ENCODE peak calls at places on chromosomes 1 and 21, in five cellular contexts. One of them, this sample, is unnamed. For H3K36me3, the result is how much of the 10 kb centered on the place peaks cover.

GRCh38 chr1:27031235-27032118 is 18.8 kb upstream of the TENT5B start:
- DNase-seq in ovary: peak
- DNase-seq in endothelial cell of umbilical vein: peak
- DNase-seq in esophagus squamous epithelium: no peak
- DNase-seq in heart left ventricle: peak
- DNase-seq in this sample: peak

GRCh38 chr21:23534833-23535232 is 2072.4 kb downstream of the MRPL39 start:
- DNase-seq in ovary: no peak
- DNase-seq in endothelial cell of umbilical vein: no peak
- DNase-seq in esophagus squamous epithelium: no peak
- DNase-seq in heart left ventricle: no peak
- DNase-seq in this sample: no peak

GRCh38 chr1:111030590-111030989 is 66.9 kb upstream of the LRIF1 start:
- DNase-seq in ovary: no peak
- DNase-seq in endothelial cell of umbilical vein: peak
- DNase-seq in esophagus squamous epithelium: no peak
- DNase-seq in heart left ventricle: peak
- DNase-seq in this sample: peak

GRCh38 chr1:81172483-81172882 is 628.3 kb upstream of the ADGRL2 start:
- DNase-seq in ovary: no peak
- DNase-seq in endothelial cell of umbilical vein: no peak
- DNase-seq in esophagus squamous epithelium: no peak
- DNase-seq in heart left ventricle: no peak
- DNase-seq in this sample: no peak

GRCh38 chr21:30153697-30154340 is 12.8 kb downstream of the CLDN17 start:
- DNase-seq in ovary: no peak
- DNase-seq in endothelial cell of umbilical vein: no peak
- DNase-seq in esophagus squamous epithelium: no peak
- DNase-seq in heart left ventricle: no peak
- DNase-seq in this sample: no peak

GRCh38 chr1:100722211-100722610 is 2.7 kb downstream of the VCAM1 start:
- DNase-seq in ovary: no peak
- DNase-seq in endothelial cell of umbilical vein: no peak
- DNase-seq in esophagus squamous epithelium: no peak
- DNase-seq in heart left ventricle: no peak
- DNase-seq in this sample: no peak

GRCh38 chr21:45376459-45377324 is 28.3 kb upstream of the COL18A1 start:
- DNase-seq in ovary: peak
- DNase-seq in endothelial cell of umbilical vein: no peak
- DNase-seq in esophagus squamous epithelium: no peak
- DNase-seq in heart left ventricle: no peak
- DNase-seq in this sample: no peak

GRCh38 chr1:91015794-91016550 is 5.9 kb downstream of the ZNF644 start:
- DNase-seq in ovary: no peak
- DNase-seq in endothelial cell of umbilical vein: no peak
- DNase-seq in esophagus squamous epithelium: no peak
- DNase-seq in heart left ventricle: no peak
- DNase-seq in this sample: no peak

GRCh38 chr1:184022651-184023050 is 14.9 kb downstream of the COLGALT2 start:
- DNase-seq in ovary: no peak
- DNase-seq in endothelial cell of umbilical vein: no peak
- DNase-seq in esophagus squamous epithelium: no peak
- DNase-seq in heart left ventricle: peak
- DNase-seq in this sample: no peak

GRCh38 chr1:118963456-118964430 is 24.4 kb downstream of the TBX15 start:
- DNase-seq in ovary: no peak
- DNase-seq in endothelial cell of umbilical vein: no peak
- DNase-seq in esophagus squamous epithelium: no peak
- DNase-seq in heart left ventricle: no peak
- DNase-seq in this sample: no peak

GRCh38 chr21:41726970-41727783 is 39.7 kb downstream of the RIPK4 start:
- DNase-seq in ovary: no peak
- DNase-seq in endothelial cell of umbilical vein: no peak
- DNase-seq in esophagus squamous epithelium: no peak
- DNase-seq in heart left ventricle: peak
- DNase-seq in this sample: peak

GRCh38 chr1:224707849-224708725 is 92.0 kb downstream of the CNIH3 start:
- DNase-seq in ovary: peak
- DNase-seq in endothelial cell of umbilical vein: no peak
- DNase-seq in esophagus squamous epithelium: no peak
- DNase-seq in heart left ventricle: no peak
- DNase-seq in this sample: no peak

GRCh38 chr1:150560011-150560438 is 10.8 kb downstream of the ADAMTSL4 start:
- DNase-seq in ovary: peak
- DNase-seq in endothelial cell of umbilical vein: peak
- DNase-seq in esophagus squamous epithelium: no peak
- DNase-seq in heart left ventricle: peak
- DNase-seq in this sample: peak

GRCh38 chr1:2248127-2248826 is 20.2 kb downstream of the SKI start:
- DNase-seq in ovary: no peak
- DNase-seq in endothelial cell of umbilical vein: no peak
- DNase-seq in esophagus squamous epithelium: no peak
- DNase-seq in heart left ventricle: peak
- DNase-seq in this sample: peak

GRCh38 chr1:225944951-225945350 is 3.9 kb upstream of the LEFTY2 start:
- DNase-seq in ovary: no peak
- DNase-seq in endothelial cell of umbilical vein: no peak
- DNase-seq in esophagus squamous epithelium: no peak
- DNase-seq in heart left ventricle: no peak
- DNase-seq in this sample: no peak

GRCh38 chr1:225866061-225866844 is 15.9 kb downstream of the TMEM63A start:
- DNase-seq in ovary: no peak
- DNase-seq in endothelial cell of umbilical vein: peak
- DNase-seq in esophagus squamous epithelium: no peak
- DNase-seq in heart left ventricle: no peak
- DNase-seq in this sample: no peak

GRCh38 chr21:34952701-34953100 is 96.4 kb downstream of the RUNX1 start:
- DNase-seq in ovary: no peak
- DNase-seq in endothelial cell of umbilical vein: no peak
- DNase-seq in esophagus squamous epithelium: no peak
- DNase-seq in heart left ventricle: no peak
- DNase-seq in this sample: no peak

GRCh38 chr1:32242341-32242851 is 4.6 kb upstream of the FAM167B start:
- DNase-seq in ovary: peak
- DNase-seq in endothelial cell of umbilical vein: peak
- DNase-seq in esophagus squamous epithelium: no peak
- DNase-seq in heart left ventricle: peak
- DNase-seq in this sample: no peak

GRCh38 chr1:41526956-41527561 is 42.6 kb upstream of the EDN2 start:
- DNase-seq in ovary: no peak
- DNase-seq in endothelial cell of umbilical vein: no peak
- DNase-seq in esophagus squamous epithelium: no peak
- DNase-seq in heart left ventricle: no peak
- DNase-seq in this sample: no peak

GRCh38 chr1:100959502-100960060 is 63.7 kb downstream of the SLC30A7 start:
- DNase-seq in ovary: no peak
- DNase-seq in endothelial cell of umbilical vein: peak
- DNase-seq in esophagus squamous epithelium: no peak
- DNase-seq in heart left ventricle: no peak
- DNase-seq in this sample: no peak

GRCh38 chr1:84300501-84300900 is 1.0 kb upstream of the SAMD13 start:
- DNase-seq in ovary: no peak
- DNase-seq in endothelial cell of umbilical vein: no peak
- DNase-seq in esophagus squamous epithelium: no peak
- DNase-seq in heart left ventricle: no peak
- DNase-seq in this sample: no peak

GRCh38 chr1:84303154-84303830 is 1.8 kb downstream of the SAMD13 start:
- DNase-seq in ovary: no peak
- DNase-seq in endothelial cell of umbilical vein: no peak
- DNase-seq in esophagus squamous epithelium: no peak
- DNase-seq in heart left ventricle: no peak
- DNase-seq in this sample: no peak

GRCh38 chr1:84300991-84301758 is at the start of gene SAMD13:
- DNase-seq in ovary: peak
- DNase-seq in endothelial cell of umbilical vein: peak
- DNase-seq in esophagus squamous epithelium: no peak
- DNase-seq in heart left ventricle: peak
- DNase-seq in this sample: peak

GRCh38 chr1:84299536-84300260 is 1.8 kb upstream of the SAMD13 start:
- DNase-seq in ovary: no peak
- DNase-seq in endothelial cell of umbilical vein: peak
- DNase-seq in esophagus squamous epithelium: no peak
- DNase-seq in heart left ventricle: no peak
- DNase-seq in this sample: peak

DNA sequence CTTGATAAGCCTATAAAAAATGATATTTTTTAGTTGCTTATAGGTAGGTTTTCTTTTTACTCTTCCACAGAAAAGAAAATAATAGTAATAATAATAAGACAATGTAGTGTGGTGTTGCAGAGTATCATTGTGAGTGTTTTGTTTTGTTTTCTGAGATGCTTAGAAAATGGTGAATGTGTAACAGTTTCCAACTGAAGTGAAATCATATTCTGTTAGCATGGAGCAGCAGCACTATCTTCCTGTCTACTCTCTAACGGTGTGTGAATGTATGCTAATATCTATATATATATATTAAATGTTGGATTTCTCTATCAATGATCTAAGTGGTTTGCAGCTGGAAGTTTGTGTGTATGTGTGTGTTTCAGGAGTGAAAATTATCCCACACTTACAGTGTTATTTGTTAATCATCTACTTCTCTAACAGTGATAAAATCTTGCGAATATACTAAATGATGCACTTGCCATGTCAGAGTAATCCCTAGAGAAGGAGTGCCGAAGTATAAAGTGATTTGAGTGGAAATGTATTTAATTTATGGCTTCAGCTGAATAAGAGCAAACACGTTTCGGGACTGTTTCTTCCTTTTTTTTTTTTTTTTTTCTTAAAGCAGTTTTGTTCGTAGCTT is 362 bp downstream of the SAMD13 start:
- DNase-seq in ovary: no peak
- DNase-seq in endothelial cell of umbilical vein: no peak
- DNase-seq in esophagus squamous epithelium: no peak
- DNase-seq in heart left ventricle: no peak
- DNase-seq in this sample: no peak
- H3K27ac ChIP-seq in ovary: no peak
- H3K27ac ChIP-seq in endothelial cell of umbilical vein: peak
- H3K27ac ChIP-seq in esophagus squamous epithelium: no peak
- H3K27ac ChIP-seq in heart left ventricle: no peak
- H3K27ac ChIP-seq in this sample: peak

DNA sequence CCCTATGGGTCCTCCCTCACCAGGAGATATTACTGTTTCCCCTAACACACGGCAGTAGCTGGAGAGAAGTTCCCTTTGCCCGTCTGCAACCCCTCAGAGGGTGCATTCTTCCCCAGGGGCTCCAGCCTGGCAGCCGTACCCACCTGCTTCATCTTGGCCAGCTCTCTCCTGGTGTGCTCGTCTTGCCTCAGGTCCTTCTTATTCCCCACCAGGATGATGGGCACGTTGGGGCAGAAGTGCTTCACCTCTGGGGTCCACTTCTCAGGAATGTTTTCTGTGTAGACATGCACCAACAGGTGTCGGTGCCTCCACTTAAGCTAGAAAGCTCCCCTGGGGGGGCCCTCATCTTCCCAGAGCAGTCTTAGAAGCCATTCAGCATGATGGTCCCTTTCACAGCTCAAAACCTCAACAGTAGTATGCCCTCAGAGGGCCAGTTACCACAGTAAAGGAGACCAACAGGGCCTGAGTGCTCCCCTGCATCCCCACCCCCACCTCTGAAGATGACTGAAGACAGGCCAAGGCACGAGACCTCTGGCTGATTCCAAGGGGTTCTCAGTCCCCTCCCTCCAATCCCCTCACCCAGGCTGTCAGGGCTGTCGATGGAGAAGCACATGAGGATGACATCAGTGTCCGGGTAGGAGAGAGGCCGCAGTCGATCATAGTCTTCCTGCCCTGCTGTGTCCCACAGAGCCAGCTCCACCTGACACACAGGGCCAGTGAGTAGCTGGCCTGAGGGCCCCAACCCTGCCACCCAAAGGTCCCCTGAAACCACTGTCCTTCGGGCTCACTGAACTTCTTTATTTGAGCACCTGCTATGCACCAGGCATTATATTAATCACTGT is 4.3 kb downstream of the RHOC start:
- DNase-seq in ovary: no peak
- DNase-seq in endothelial cell of umbilical vein: no peak
- DNase-seq in esophagus squamous epithelium: no peak
- DNase-seq in heart left ventricle: no peak
- DNase-seq in this sample: no peak
- TF ChIP-seq POLR2A in ovary: no peak
- TF ChIP-seq POLR2A in endothelial cell of umbilical vein: no peak
- TF ChIP-seq POLR2A in esophagus squamous epithelium: no peak
- TF ChIP-seq POLR2A in heart left ventricle: no peak
- TF ChIP-seq POLR2A in this sample: no peak

GRCh38 chr1:25826571-25826970 is 6.8 kb downstream of the MTFR1L start:
- DNase-seq in ovary: no peak
- DNase-seq in endothelial cell of umbilical vein: no peak
- DNase-seq in esophagus squamous epithelium: no peak
- DNase-seq in heart left ventricle: no peak
- DNase-seq in this sample: no peak

GRCh38 chr1:25828491-25828890 is 8.7 kb downstream of the MTFR1L start:
- DNase-seq in ovary: no peak
- DNase-seq in endothelial cell of umbilical vein: no peak
- DNase-seq in esophagus squamous epithelium: no peak
- DNase-seq in heart left ventricle: no peak
- DNase-seq in this sample: no peak

GRCh38 chr1:25831569-25832196 is 11.9 kb downstream of the MTFR1L start:
- DNase-seq in ovary: no peak
- DNase-seq in endothelial cell of umbilical vein: no peak
- DNase-seq in esophagus squamous epithelium: no peak
- DNase-seq in heart left ventricle: no peak
- DNase-seq in this sample: no peak

GRCh38 chr1:25825605-25826004 is 5.9 kb downstream of the MTFR1L start:
- DNase-seq in ovary: no peak
- DNase-seq in endothelial cell of umbilical vein: no peak
- DNase-seq in esophagus squamous epithelium: no peak
- DNase-seq in heart left ventricle: no peak
- DNase-seq in this sample: no peak

GRCh38 chr1:25829046-25829445 is 9.3 kb downstream of the MTFR1L start:
- DNase-seq in ovary: no peak
- DNase-seq in endothelial cell of umbilical vein: no peak
- DNase-seq in esophagus squamous epithelium: no peak
- DNase-seq in heart left ventricle: no peak
- DNase-seq in this sample: no peak
- H3K36me3 ChIP-seq in ovary: under half
- H3K36me3 ChIP-seq in endothelial cell of umbilical vein: under half
- H3K36me3 ChIP-seq in esophagus squamous epithelium: half or more
- H3K36me3 ChIP-seq in heart left ventricle: half or more
- H3K36me3 ChIP-seq in this sample: half or more

DNA sequence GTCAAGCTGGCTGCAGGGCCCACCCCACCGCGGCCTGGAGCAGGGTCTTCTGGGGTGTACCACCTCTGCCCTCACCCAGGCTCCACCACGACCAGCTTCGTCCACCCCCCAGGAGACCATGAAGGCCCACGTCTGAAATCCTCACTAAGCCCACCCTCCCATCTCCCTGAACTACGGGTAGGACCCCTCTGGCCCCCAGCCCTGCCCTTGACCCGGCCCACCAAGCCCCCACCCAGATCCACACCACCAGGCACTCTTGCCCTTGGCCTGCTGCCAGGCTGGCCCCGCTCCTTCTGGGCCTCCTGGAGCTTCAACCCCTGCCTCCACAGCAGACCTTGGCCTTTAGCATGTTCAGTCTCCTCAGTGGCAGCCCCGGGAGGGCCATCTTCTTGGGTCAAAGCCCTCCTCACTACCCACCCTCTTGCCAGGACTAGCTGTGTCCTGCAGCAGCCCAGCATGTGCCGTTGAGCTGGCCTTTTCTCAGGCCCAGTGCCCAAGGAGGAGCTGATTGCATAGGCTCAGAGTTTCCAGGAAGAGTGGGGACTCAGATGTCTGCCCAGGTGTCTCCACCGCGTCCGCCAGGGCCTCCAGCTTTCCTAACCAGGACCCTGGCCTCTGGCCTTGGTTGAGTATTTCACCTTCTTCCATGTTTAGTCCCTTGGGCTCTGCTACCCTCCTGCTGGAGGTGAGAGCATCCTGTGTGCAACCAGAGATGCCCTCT is 17.8 kb upstream of the SAMD11 start:
- DNase-seq in ovary: peak
- DNase-seq in endothelial cell of umbilical vein: no peak
- DNase-seq in esophagus squamous epithelium: no peak
- DNase-seq in heart left ventricle: peak
- DNase-seq in this sample: no peak
- H3K27ac ChIP-seq in ovary: no peak
- H3K27ac ChIP-seq in endothelial cell of umbilical vein: no peak
- H3K27ac ChIP-seq in esophagus squamous epithelium: no peak
- H3K27ac ChIP-seq in heart left ventricle: no peak
- H3K27ac ChIP-seq in this sample: no peak